ENCODE peak calls at places on chromosomes 6 and 20, in eight cellular contexts. One of them, this sample, is unnamed.

GRCh38 chr6:163438940-163439335 is 24.4 kb downstream of the QKI start:
- DNase-seq in activated CD4-positive, alpha-beta T cell treated with anti-CD3 and anti-CD28 coated beads for 48 hours: peak
- DNase-seq in NCI-H226: peak
- DNase-seq in NCI-H146: peak
- DNase-seq in NCI-H1092: no peak
- DNase-seq in H1: no peak
- DNase-seq in T follicular helper cell: no peak
- DNase-seq in Peyer's patch: peak
- DNase-seq in this sample: no peak

GRCh38 chr6:31489046-31489445 is 8.9 kb upstream of the MICB start:
- DNase-seq in activated CD4-positive, alpha-beta T cell treated with anti-CD3 and anti-CD28 coated beads for 48 hours: no peak
- DNase-seq in NCI-H226: no peak
- DNase-seq in NCI-H146: no peak
- DNase-seq in NCI-H1092: no peak
- DNase-seq in H1: no peak
- DNase-seq in T follicular helper cell: no peak
- DNase-seq in Peyer's patch: no peak
- DNase-seq in this sample: no peak

GRCh38 chr20:33803921-33804337 is 7.2 kb upstream of the CHMP4B start:
- DNase-seq in activated CD4-positive, alpha-beta T cell treated with anti-CD3 and anti-CD28 coated beads for 48 hours: no peak
- DNase-seq in NCI-H226: peak
- DNase-seq in NCI-H146: no peak
- DNase-seq in NCI-H1092: no peak
- DNase-seq in H1: no peak
- DNase-seq in T follicular helper cell: no peak
- DNase-seq in Peyer's patch: no peak
- DNase-seq in this sample: no peak

GRCh38 chr20:33211817-33212424 is 5.2 kb upstream of the BPIFA3 start:
- DNase-seq in activated CD4-positive, alpha-beta T cell treated with anti-CD3 and anti-CD28 coated beads for 48 hours: peak
- DNase-seq in NCI-H226: peak
- DNase-seq in NCI-H146: peak
- DNase-seq in NCI-H1092: peak
- DNase-seq in H1: peak
- DNase-seq in T follicular helper cell: no peak
- DNase-seq in Peyer's patch: no peak
- DNase-seq in this sample: no peak

GRCh38 chr20:38304845-38305447 is 990 bp downstream of the BPI start:
- DNase-seq in activated CD4-positive, alpha-beta T cell treated with anti-CD3 and anti-CD28 coated beads for 48 hours: peak
- DNase-seq in NCI-H226: no peak
- DNase-seq in NCI-H146: peak
- DNase-seq in NCI-H1092: no peak
- DNase-seq in H1: peak
- DNase-seq in T follicular helper cell: no peak
- DNase-seq in Peyer's patch: no peak
- DNase-seq in this sample: no peak

GRCh38 chr6:150759500-150759899 is 106.0 kb upstream of the MTHFD1L start:
- DNase-seq in activated CD4-positive, alpha-beta T cell treated with anti-CD3 and anti-CD28 coated beads for 48 hours: no peak
- DNase-seq in NCI-H226: no peak
- DNase-seq in NCI-H146: no peak
- DNase-seq in NCI-H1092: no peak
- DNase-seq in H1: no peak
- DNase-seq in T follicular helper cell: no peak
- DNase-seq in Peyer's patch: no peak
- DNase-seq in this sample: no peak

GRCh38 chr6:129923520-129923919 is 62.4 kb upstream of the TMEM244 start:
- DNase-seq in activated CD4-positive, alpha-beta T cell treated with anti-CD3 and anti-CD28 coated beads for 48 hours: no peak
- DNase-seq in NCI-H226: peak
- DNase-seq in NCI-H146: no peak
- DNase-seq in NCI-H1092: no peak
- DNase-seq in H1: no peak
- DNase-seq in T follicular helper cell: no peak
- DNase-seq in Peyer's patch: no peak
- DNase-seq in this sample: no peak

GRCh38 chr6:12312736-12313135 is 22.6 kb downstream of the EDN1 start:
- DNase-seq in activated CD4-positive, alpha-beta T cell treated with anti-CD3 and anti-CD28 coated beads for 48 hours: no peak
- DNase-seq in NCI-H226: no peak
- DNase-seq in NCI-H146: no peak
- DNase-seq in NCI-H1092: no peak
- DNase-seq in H1: no peak
- DNase-seq in T follicular helper cell: no peak
- DNase-seq in Peyer's patch: no peak
- DNase-seq in this sample: no peak

GRCh38 chr6:170046786-170047626 is 243.9 kb downstream of the DLL1 start:
- DNase-seq in activated CD4-positive, alpha-beta T cell treated with anti-CD3 and anti-CD28 coated beads for 48 hours: no peak
- DNase-seq in NCI-H226: no peak
- DNase-seq in NCI-H146: no peak
- DNase-seq in NCI-H1092: no peak
- DNase-seq in H1: no peak
- DNase-seq in T follicular helper cell: no peak
- DNase-seq in Peyer's patch: no peak
- DNase-seq in this sample: no peak

GRCh38 chr20:45368221-45368980 is 5.4 kb downstream of the SYS1 start:
- DNase-seq in activated CD4-positive, alpha-beta T cell treated with anti-CD3 and anti-CD28 coated beads for 48 hours: peak
- DNase-seq in NCI-H226: no peak
- DNase-seq in NCI-H146: no peak
- DNase-seq in NCI-H1092: no peak
- DNase-seq in H1: no peak
- DNase-seq in T follicular helper cell: no peak
- DNase-seq in Peyer's patch: peak
- DNase-seq in this sample: no peak

GRCh38 chr6:25617997-25618396 is 34.0 kb upstream of the SCGN start:
- DNase-seq in activated CD4-positive, alpha-beta T cell treated with anti-CD3 and anti-CD28 coated beads for 48 hours: no peak
- DNase-seq in NCI-H226: no peak
- DNase-seq in NCI-H146: no peak
- DNase-seq in NCI-H1092: no peak
- DNase-seq in H1: no peak
- DNase-seq in T follicular helper cell: no peak
- DNase-seq in Peyer's patch: no peak
- DNase-seq in this sample: no peak

GRCh38 chr6:31096656-31097055 is 15.7 kb downstream of the C6orf15 start:
- DNase-seq in activated CD4-positive, alpha-beta T cell treated with anti-CD3 and anti-CD28 coated beads for 48 hours: no peak
- DNase-seq in NCI-H226: no peak
- DNase-seq in NCI-H146: no peak
- DNase-seq in NCI-H1092: no peak
- DNase-seq in H1: no peak
- DNase-seq in T follicular helper cell: no peak
- DNase-seq in Peyer's patch: no peak
- DNase-seq in this sample: no peak

GRCh38 chr6:68724054-68724453 is 89.0 kb downstream of the ADGRB3 start:
- DNase-seq in activated CD4-positive, alpha-beta T cell treated with anti-CD3 and anti-CD28 coated beads for 48 hours: no peak
- DNase-seq in NCI-H226: no peak
- DNase-seq in NCI-H146: no peak
- DNase-seq in NCI-H1092: no peak
- DNase-seq in H1: no peak
- DNase-seq in T follicular helper cell: no peak
- DNase-seq in Peyer's patch: no peak
- DNase-seq in this sample: no peak

GRCh38 chr6:146287691-146288369 is 255.8 kb upstream of the RAB32 start:
- DNase-seq in activated CD4-positive, alpha-beta T cell treated with anti-CD3 and anti-CD28 coated beads for 48 hours: no peak
- DNase-seq in NCI-H226: peak
- DNase-seq in NCI-H146: no peak
- DNase-seq in NCI-H1092: no peak
- DNase-seq in H1: no peak
- DNase-seq in T follicular helper cell: no peak
- DNase-seq in Peyer's patch: no peak
- DNase-seq in this sample: no peak

GRCh38 chr6:108559097-108559883 is 1.4 kb upstream of the FOXO3 start:
- DNase-seq in activated CD4-positive, alpha-beta T cell treated with anti-CD3 and anti-CD28 coated beads for 48 hours: peak
- DNase-seq in NCI-H226: peak
- DNase-seq in NCI-H146: peak
- DNase-seq in NCI-H1092: peak
- DNase-seq in H1: no peak
- DNase-seq in T follicular helper cell: peak
- DNase-seq in Peyer's patch: peak
- DNase-seq in this sample: peak